ENCODE peak calls at places on chromosomes 12 and 14, in six cellular contexts. J is NCI-H510A; T is cardiac fibroblast; G is stimulated activated CD4-positive, alpha-beta T cell treated with anti-CD3 and anti-CD28 coated beads, Interleukin-4, amount 100 ng/mL, for 4 hours; M is skeletal muscle cell; B is foreskin fibroblast. I is an unnamed sample.

GRCh38 chr14:24157331-24157730 is 3.7 kb upstream of the IRF9 start:
- DNase-seq in M (no peak), G (no peak), T (no peak), J (no peak), B (no peak), I (no peak)

GRCh38 chr12:32471601-32472001 is 72.2 kb downstream of the FGD4 start:
- DNase-seq in M (no peak), B (no peak), G (no peak), J (no peak), T (no peak), I (no peak)

GRCh38 chr12:9348906-9349518 is 140.8 kb upstream of the PZP start:
- DNase-seq in B (no peak), M (no peak), J (no peak), T (no peak), G (no peak), I (no peak)

GRCh38 chr12:110355080-110355479 is 48.4 kb downstream of the ANAPC7 start:
- DNase-seq in B (no peak), J (no peak), T (no peak), G (no peak), M (no peak), I (no peak)

GRCh38 chr12:2489266-2489665 is 305.5 kb upstream of the FKBP4 start:
- DNase-seq in B (no peak), T (no peak), M (no peak), J (no peak), G (no peak), I (no peak)

GRCh38 chr12:11633968-11634367 is 15.5 kb upstream of the ETV6 start:
- DNase-seq in G (no peak), B (no peak), J (no peak), M (no peak), T (no peak), I (no peak)

GRCh38 chr12:114692558-114693531 is 8.9 kb upstream of the TBX3 start:
- DNase-seq in T (no peak), G (no peak), B (no peak), M (no peak), J (peak; percentile 34), I (no peak)

GRCh38 chr14:54589076-54589475 is 22.1 kb downstream of the SAMD4A start:
- DNase-seq in M (no peak), T (no peak), G (no peak), B (peak; percentile 75), J (no peak), I (no peak)

GRCh38 chr12:6729186-6729585 is 5.3 kb downstream of the COPS7A start:
- DNase-seq in M (no peak), T (no peak), G (no peak), B (no peak), J (no peak), I (no peak)

GRCh38 chr12:124921200-124922008 is 7.0 kb upstream of the UBC start:
- DNase-seq in G (peak; percentile 72), M (no peak), T (peak; percentile 71), B (peak; percentile 58), J (no peak), I (no peak)

GRCh38 chr12:904010-904414 is 45.5 kb downstream of the RAD52 start:
- DNase-seq in M (no peak), T (peak; percentile 5), G (no peak), B (no peak), J (no peak), I (no peak)

GRCh38 chr12:132814232-132814631 is 14.4 kb downstream of the GOLGA3 start:
- DNase-seq in G (no peak), T (no peak), B (no peak), M (no peak), J (no peak), I (no peak)

GRCh38 chr14:100878271-100879146 is 25.0 kb downstream of the RTL1 start:
- DNase-seq in G (no peak), J (no peak), B (no peak), T (no peak), M (no peak), I (no peak)

GRCh38 chr12:12979731-12980259 is 20.3 kb downstream of the HEBP1 start:
- DNase-seq in M (peak; percentile 82), T (peak; percentile 97), G (no peak), J (no peak), B (peak; percentile 90), I (no peak)

GRCh38 chr12:93913845-93914244 is 234.5 kb upstream of the PLXNC1 start:
- DNase-seq in M (no peak), J (no peak), T (peak; percentile 90), B (peak; percentile 59), G (no peak), I (no peak)

GRCh38 chr12:16542586-16542985 is 63.4 kb downstream of the LMO3 start:
- DNase-seq in M (no peak), G (no peak), J (no peak), B (no peak), T (no peak), I (no peak)

GRCh38 chr14:90760591-90761316 is 55.5 kb downstream of the TTC7B start:
- DNase-seq in G (no peak), J (no peak), M (no peak), B (peak; percentile 22), T (peak; percentile 52), I (peak; percentile 6)

GRCh38 chr12:63894132-63894531 is 49.6 kb downstream of the SRGAP1 start:
- DNase-seq in M (no peak), J (no peak), G (no peak), B (no peak), T (no peak), I (no peak)

GRCh38 chr14:94447986-94448808 is 4.4 kb downstream of the SERPINA11 start:
- DNase-seq in J (no peak), G (no peak), B (no peak), M (no peak), T (no peak), I (no peak)

GRCh38 chr12:7101694-7102131 is 7.3 kb downstream of the C1RL start:
- DNase-seq in J (no peak), M (no peak), T (peak; percentile 46), B (no peak), G (no peak), I (no peak)

GRCh38 chr12:63163542-63163941 is 12.5 kb upstream of the AVPR1A start:
- DNase-seq in T (no peak), B (no peak), M (no peak), J (no peak), G (no peak), I (no peak)

GRCh38 chr12:31922341-31923062 is 36.7 kb upstream of the RESF1 start:
- DNase-seq in T (peak; percentile 31), B (peak; percentile 5), M (no peak), G (no peak), J (no peak), I (no peak)

GRCh38 chr12:119828300-119828699 is 48.8 kb downstream of the CIT start:
- DNase-seq in J (no peak), T (no peak), G (no peak), M (no peak), B (no peak), I (no peak)

GRCh38 chr12:91523831-91524230 is 341.2 kb upstream of the DCN start:
- DNase-seq in J (no peak), B (no peak), T (no peak), M (no peak), G (no peak), I (no peak)